ENCODE peak calls at places on chromosomes 4 and X, in seven cellular contexts. S, A, N, T, B, U and O are unnamed samples.

GRCh38 chr4:70197842-70198241 is 2.3 kb downstream of the ODAM start:
- DNase-seq in S (peak), A (no peak), N (no peak), T (no peak), B (no peak), U (peak), O (no peak)

GRCh38 chr4:32136081-32136787 is 1416.1 kb downstream of the PCDH7 start:
- DNase-seq in S (no peak), A (no peak), N (no peak), T (no peak), B (no peak), U (no peak), O (no peak)

GRCh38 chrX:150202641-150203248 is 160.4 kb upstream of the MAMLD1 start:
- DNase-seq in S (peak), A (no peak), N (peak), T (no peak), B (no peak), U (no peak), O (no peak)

GRCh38 chr4:36328130-36328529 is 46.7 kb downstream of the DTHD1 start:
- DNase-seq in S (no peak), A (no peak), N (no peak), T (no peak), B (no peak), U (no peak), O (no peak)

GRCh38 chrX:118570209-118570608 is 74.6 kb downstream of the DOCK11 start:
- DNase-seq in S (no peak), A (no peak), N (no peak), T (no peak), B (no peak), U (no peak), O (no peak)

GRCh38 chr4:7698586-7698985 is 241.1 kb downstream of the AFAP1 start:
- DNase-seq in S (no peak), A (no peak), N (peak), T (no peak), B (no peak), U (no peak), O (no peak)

GRCh38 chr4:99275050-99275449 is 15.7 kb downstream of the ADH1A start:
- DNase-seq in S (no peak), A (no peak), N (no peak), T (no peak), B (no peak), U (no peak), O (no peak)

GRCh38 chrX:31268359-31268758 is 196.5 kb upstream of the FTHL17 start:
- DNase-seq in S (no peak), A (no peak), N (no peak), T (no peak), B (no peak), U (no peak), O (no peak)

GRCh38 chrX:70504772-70505450 is 60.3 kb downstream of the DLG3 start:
- DNase-seq in S (no peak), A (no peak), N (no peak), T (no peak), B (no peak), U (no peak), O (no peak)

GRCh38 chr4:78079701-78080430 is 22.7 kb downstream of the FRAS1 start:
- DNase-seq in S (no peak), A (no peak), N (no peak), T (no peak), B (no peak), U (no peak), O (no peak)

GRCh38 chrX:134115270-134115669 is 121.7 kb upstream of the CCDC160 start:
- DNase-seq in S (no peak), A (no peak), N (no peak), T (no peak), B (no peak), U (no peak), O (no peak)